ENCODE peak calls at places on chromosomes 3 and 15, in eight cellular contexts. V is adipocyte; C is cardiac muscle cell; U is AG20443; Z is NCI-H1048; X is BE2C; T is activated CD4-positive, alpha-beta T cell treated with anti-CD3 and anti-CD28 coated beads, Interleukin-2, amount 50 U/mL, for 1 hour; E is kidney glomerular epithelial cell. J is an unnamed sample.

GRCh38 chr3:156488771-156489170 is 66.1 kb downstream of the SSR3 start:
- DNase-seq in U (no peak), C (peak; percentile 29), V (no peak), E (no peak), Z (no peak), X (no peak), T (no peak), J (no peak)

GRCh38 chr3:58556761-58557181 is 19.8 kb upstream of the ACOX2 start:
- DNase-seq in X (no peak), V (no peak), U (no peak), E (no peak), C (no peak), Z (no peak), T (no peak), J (no peak)

GRCh38 chr3:32022947-32023346 is 41.4 kb downstream of the ZNF860 start:
- DNase-seq in T (no peak), X (no peak), Z (no peak), V (no peak), C (no peak), E (peak; percentile 20), U (no peak), J (no peak)

GRCh38 chr15:78216276-78217229 is 17.8 kb downstream of the ACSBG1 start:
- DNase-seq in X (peak; percentile 46), V (peak; percentile 50), Z (no peak), U (peak; percentile 45), E (peak; percentile 13), C (peak; percentile 18), T (no peak), J (no peak)

GRCh38 chr3:57972421-57973111 is 35.7 kb upstream of the FLNB start:
- DNase-seq in E (no peak), Z (no peak), U (no peak), V (no peak), X (no peak), T (no peak), C (no peak), J (no peak)

GRCh38 chr15:99424978-99425665 is 140.7 kb upstream of the MEF2A start:
- DNase-seq in Z (no peak), T (peak; percentile 33), E (no peak), V (peak; percentile 94), C (peak; percentile 96), U (peak; percentile 77), X (peak; percentile 50), J (peak; percentile 10)

GRCh38 chr3:41688595-41689380 is 273.1 kb downstream of the ULK4 start:
- DNase-seq in C (peak; percentile 79), U (peak; percentile 20), Z (no peak), T (no peak), E (no peak), X (no peak), V (peak; percentile 60), J (no peak)

GRCh38 chr15:60787737-60788513 is 309.0 kb upstream of the ICE2 start:
- DNase-seq in Z (no peak), U (no peak), C (no peak), T (peak; percentile 52), E (no peak), V (peak; percentile 10), X (no peak), J (peak; percentile 10)

GRCh38 chr15:55649058-55649423 is 60.9 kb upstream of the PYGO1 start:
- DNase-seq in U (peak; percentile 70), Z (no peak), X (no peak), T (no peak), E (peak; percentile 53), C (peak; percentile 15), V (peak; percentile 38), J (no peak)

GRCh38 chr15:85142324-85142723 is 160.7 kb downstream of the PDE8A start:
- DNase-seq in V (peak; percentile 57), T (no peak), Z (no peak), U (no peak), C (peak; percentile 45), X (no peak), E (peak; percentile 8), J (no peak)

GRCh38 chr3:149085828-149086231 is 503 bp downstream of the HLTF start:
- DNase-seq in C (peak; percentile 40), V (peak; percentile 54), X (no peak), E (no peak), T (peak; percentile 12), Z (no peak), U (peak; percentile 40), J (no peak)

GRCh38 chr3:33544126-33544525 is 103.9 kb upstream of the UBP1 start:
- DNase-seq in Z (no peak), T (no peak), E (no peak), V (no peak), C (no peak), U (peak; percentile 17), X (no peak), J (no peak)

GRCh38 chr3:3636815-3637214 is 162.4 kb upstream of the LRRN1 start:
- DNase-seq in Z (no peak), T (no peak), V (no peak), X (no peak), E (no peak), C (no peak), U (no peak), J (no peak)

GRCh38 chr15:100060276-100060926 is 281.4 kb downstream of the ADAMTS17 start:
- DNase-seq in X (no peak), V (no peak), T (no peak), C (peak; percentile 75), E (peak; percentile 17), U (no peak), Z (no peak), J (no peak)

GRCh38 chr15:55884223-55884622 is 109.2 kb downstream of the NEDD4 start:
- DNase-seq in V (peak; percentile 26), X (no peak), T (no peak), U (no peak), C (peak; percentile 48), E (no peak), Z (no peak), J (no peak)

GRCh38 chr15:74312445-74313007 is 54.9 kb downstream of the CYP11A1 start:
- DNase-seq in T (no peak), C (no peak), U (no peak), E (no peak), Z (no peak), V (no peak), X (peak; percentile 75), J (no peak)

GRCh38 chr15:100885116-100885515 is 5.5 kb downstream of the ALDH1A3 start:
- DNase-seq in U (no peak), Z (no peak), T (no peak), V (no peak), E (no peak), C (no peak), X (no peak), J (no peak)

GRCh38 chr15:90482124-90483011 is 47.4 kb upstream of the CRTC3 start:
- DNase-seq in V (peak; percentile 78), Z (no peak), E (peak; percentile 25), X (peak; percentile 57), C (peak; percentile 79), T (peak; percentile 44), U (peak; percentile 43), J (peak; percentile 31)

GRCh38 chr15:26013946-26014345 is 150.8 kb upstream of the ATP10A start:
- DNase-seq in T (no peak), Z (no peak), U (peak; percentile 54), X (no peak), V (no peak), C (no peak), E (no peak), J (no peak)

GRCh38 chr3:130892759-130893239 is 1.1 kb upstream of the ATP2C1 start:
- DNase-seq in T (peak; percentile 53), Z (peak; percentile 50), X (peak; percentile 80), U (peak; percentile 69), E (peak; percentile 84), C (peak; percentile 87), V (peak; percentile 93), J (peak; percentile 59)

GRCh38 chr3:121430816-121431215 is 115.0 kb downstream of the POLQ start:
- DNase-seq in E (no peak), Z (no peak), C (no peak), U (no peak), X (no peak), T (no peak), V (no peak), J (no peak)

GRCh38 chr15:95017950-95018349 is 786.6 kb downstream of the MCTP2 start:
- DNase-seq in X (peak; percentile 78), E (peak; percentile 33), C (peak; percentile 66), V (no peak), T (no peak), U (no peak), Z (no peak), J (no peak)

GRCh38 chr3:7194081-7194835 is 333.3 kb downstream of the GRM7 start:
- DNase-seq in V (no peak), T (no peak), E (peak; percentile 94), C (no peak), X (no peak), Z (peak; percentile 30), U (no peak), J (no peak)

GRCh38 chr3:149306751-149307434 is 26.5 kb downstream of the TM4SF18 start:
- DNase-seq in V (no peak), E (no peak), C (no peak), Z (no peak), X (no peak), U (no peak), T (no peak), J (no peak)

GRCh38 chr3:160098261-160098908 is 109.8 kb downstream of the IL12A start:
- DNase-seq in U (no peak), X (no peak), Z (no peak), V (peak; percentile 42), T (no peak), C (peak; percentile 59), E (no peak), J (no peak)

GRCh38 chr3:188270423-188270972 is 116.5 kb downstream of the LPP start:
- DNase-seq in U (peak; percentile 76), X (no peak), T (no peak), Z (no peak), C (peak; percentile 97), E (peak; percentile 87), V (peak; percentile 88), J (no peak)

GRCh38 chr3:72595927-72596610 is 252.2 kb downstream of the SHQ1 start:
- DNase-seq in V (peak; percentile 42), E (no peak), C (no peak), X (no peak), Z (no peak), U (no peak), T (no peak), J (no peak)

GRCh38 chr15:92645051-92645631 is 10.4 kb downstream of the FAM174B start:
- DNase-seq in V (peak; percentile 66), C (no peak), T (no peak), U (no peak), E (peak; percentile 46), Z (no peak), X (no peak), J (no peak)

GRCh38 chr3:159263750-159264561 is 462.1 kb downstream of the MFSD1 start:
- DNase-seq in Z (no peak), E (peak; percentile 54), X (peak; percentile 38), T (no peak), V (peak; percentile 79), U (peak; percentile 61), C (peak; percentile 66), J (no peak)

GRCh38 chr15:101013769-101014223 is 94.6 kb downstream of the LRRK1 start:
- DNase-seq in C (no peak), X (no peak), T (no peak), Z (no peak), E (no peak), V (no peak), U (no peak), J (no peak)

GRCh38 chr15:79863886-79864285 is 32.9 kb downstream of the MTHFS start:
- DNase-seq in E (no peak), T (no peak), X (no peak), Z (no peak), U (no peak), C (no peak), V (no peak), J (no peak)

GRCh38 chr3:126972866-126973265 is 10.0 kb upstream of the PLXNA1 start:
- DNase-seq in V (no peak), T (no peak), E (no peak), C (no peak), X (no peak), Z (no peak), U (no peak), J (no peak)

GRCh38 chr15:50260969-50261496 is 4.5 kb downstream of the HDC start:
- DNase-seq in T (no peak), V (no peak), E (no peak), Z (no peak), C (no peak), X (no peak), U (no peak), J (no peak)

GRCh38 chr15:85897818-85898717 is 103.3 kb upstream of the KLHL25 start:
- DNase-seq in X (no peak), Z (no peak), C (peak; percentile 8), T (no peak), U (no peak), E (no peak), V (peak; percentile 17), J (no peak)